ENCODE peak calls at places on chromosomes 13 and 19, in four cellular contexts. N, Y, M and L are unnamed samples.

GRCh38 chr13:85590231-85590931 is 208.8 kb downstream of the SLITRK6 start:
- DNase-seq in N (no peak), Y (peak; percentile 32), M (no peak), L (no peak)

GRCh38 chr19:1094978-1095701 is at the start of gene POLR2E:
- DNase-seq in N (peak; percentile 92), Y (peak; percentile 91), M (peak; percentile 99), L (peak; percentile 79)

GRCh38 chr13:84896128-84896527 is 903.1 kb downstream of the SLITRK6 start:
- DNase-seq in N (peak; percentile 6), Y (peak; percentile 31), M (peak; percentile 77), L (peak; percentile 20)

GRCh38 chr13:33108620-33109019 is 92.4 kb downstream of the KL start:
- DNase-seq in N (no peak), Y (no peak), M (no peak), L (no peak)

GRCh38 chr19:48367855-48368254 is 3.7 kb downstream of the SYNGR4 start:
- DNase-seq in N (no peak), Y (no peak), M (no peak), L (no peak)

GRCh38 chr19:48837586-48838191 is 1.4 kb upstream of the HSD17B14 start:
- DNase-seq in N (no peak), Y (no peak), M (no peak), L (no peak)

GRCh38 chr13:99191900-99192399 is 8.7 kb upstream of the UBAC2 start:
- DNase-seq in N (no peak), Y (no peak), M (no peak), L (no peak)

GRCh38 chr13:32594339-32594738 is 8.1 kb downstream of the PDS5B start:
- DNase-seq in N (no peak), Y (no peak), M (peak; percentile 24), L (no peak)

GRCh38 chr13:33494596-33495214 is 209.2 kb upstream of the STARD13 start:
- DNase-seq in N (no peak), Y (peak; percentile 88), M (peak; percentile 96), L (no peak)

GRCh38 chr13:76663941-76664340 is 222.3 kb downstream of the KCTD12 start:
- DNase-seq in N (no peak), Y (no peak), M (no peak), L (no peak)

GRCh38 chr19:44745386-44745831 is 3.1 kb upstream of the BCL3 start:
- DNase-seq in N (peak; percentile 52), Y (no peak), M (peak; percentile 74), L (no peak)

GRCh38 chr19:10184636-10185035 is 10.1 kb downstream of the DNMT1 start:
- DNase-seq in N (no peak), Y (no peak), M (no peak), L (no peak)

GRCh38 chr13:30652746-30653145 is 35.0 kb downstream of the USPL1 start:
- DNase-seq in N (no peak), Y (no peak), M (peak; percentile 50), L (no peak)

GRCh38 chr13:27424246-27425150 is at the start of gene GTF3A:
- DNase-seq in N (peak; percentile 83), Y (peak; percentile 32), M (peak; percentile 91), L (no peak)

GRCh38 chr19:38512277-38512676 is 78.8 kb downstream of the RYR1 start:
- DNase-seq in N (no peak), Y (no peak), M (no peak), L (no peak)

GRCh38 chr19:11160119-11160768 is 4.7 kb upstream of the SPC24 start:
- DNase-seq in N (no peak), Y (no peak), M (no peak), L (no peak)

GRCh38 chr19:8041553-8041952 is 11.0 kb upstream of the CCL25 start:
- DNase-seq in N (no peak), Y (no peak), M (no peak), L (no peak)

GRCh38 chr19:17448190-17448967 is at the start of gene TMEM221:
- DNase-seq in N (peak; percentile 65), Y (no peak), M (peak; percentile 60), L (no peak)

GRCh38 chr19:48872884-48873475 is 759 bp downstream of the PPP1R15A start:
- DNase-seq in N (peak; percentile 91), Y (peak; percentile 91), M (peak; percentile 96), L (no peak)

DNA sequence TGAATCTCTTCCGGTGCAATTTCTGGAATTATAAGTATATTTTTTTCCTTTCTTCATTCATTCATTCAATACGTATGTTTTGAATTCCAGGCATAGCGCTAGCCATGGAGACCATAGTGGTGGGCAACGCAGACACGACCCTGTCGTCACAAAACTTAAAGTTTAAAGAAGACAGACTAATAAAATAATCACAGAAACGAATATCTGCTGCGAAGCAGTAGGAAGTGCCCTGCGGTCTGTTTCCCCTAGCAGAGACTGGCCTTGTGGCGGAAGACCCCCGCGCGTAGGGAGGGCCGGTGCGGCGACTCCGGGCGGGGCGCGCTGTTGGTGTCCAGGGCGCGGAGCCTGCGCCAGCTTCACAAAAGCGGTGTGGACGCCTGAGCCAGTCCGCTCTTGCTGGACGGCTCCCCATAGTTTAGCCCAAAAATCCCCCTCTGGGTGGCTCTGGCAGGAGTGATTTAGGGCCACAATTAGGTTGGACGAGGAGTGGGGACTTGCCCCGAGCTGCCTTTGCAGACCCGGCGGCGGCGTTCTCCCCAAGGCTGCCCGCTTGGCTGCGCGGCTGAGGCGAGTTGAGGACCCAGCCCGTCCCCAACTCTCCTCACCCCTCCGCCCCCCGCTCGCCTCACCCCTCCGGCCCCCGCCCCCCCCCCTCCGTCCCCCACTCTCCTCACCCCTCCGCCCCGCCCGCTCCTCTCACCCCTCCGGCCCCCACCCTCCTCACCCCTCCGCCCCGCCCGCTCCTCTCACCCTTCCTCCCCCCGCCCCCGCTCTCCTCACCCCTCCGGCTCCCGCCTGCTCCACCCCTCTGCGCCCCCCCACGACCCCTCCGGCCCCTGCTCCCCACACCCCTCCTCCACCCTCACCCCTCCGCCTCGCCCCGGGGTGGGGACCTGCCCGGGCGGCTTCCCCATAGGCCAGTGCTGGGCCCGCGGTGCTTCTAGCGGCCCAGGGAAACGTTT is 14.2 kb upstream of the LATS2 start:
- DNase-seq in N (peak; percentile 29), Y (no peak), M (no peak), L (no peak)
- TF ChIP-seq CTCF in N (no peak), Y (no peak), M (no peak), L (no peak)

DNA sequence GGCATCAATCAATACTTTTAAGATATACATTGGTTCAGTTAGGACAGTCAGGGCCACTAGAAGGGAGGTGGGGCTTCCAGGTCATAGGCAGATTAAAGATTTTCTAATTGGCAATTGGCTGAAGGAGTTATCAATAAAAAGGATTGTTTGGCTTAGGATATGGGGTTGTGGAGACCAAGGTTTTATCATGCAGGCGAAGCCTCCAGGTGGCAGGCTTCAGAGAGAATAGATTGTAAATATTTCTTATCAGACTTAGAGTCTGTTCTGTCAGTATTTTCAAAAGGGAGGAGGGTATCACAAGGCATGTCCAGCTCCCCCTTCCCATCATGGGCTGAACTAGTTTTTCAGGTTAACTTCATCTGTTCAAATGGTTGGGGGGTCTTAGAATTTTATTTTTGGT is 77.4 kb upstream of the FARP1 start:
- DNase-seq in N (no peak), Y (no peak), M (no peak), L (no peak)
- TF ChIP-seq CTCF in N (no peak), Y (no peak), M (peak; percentile 13), L (no peak)

GRCh38 chr19:3849092-3849491 is 19.7 kb downstream of the ZFR2 start:
- DNase-seq in N (peak; percentile 78), Y (no peak), M (peak; percentile 38), L (no peak)
- TF ChIP-seq CTCF in N (peak; percentile 33), Y (peak; percentile 32), M (peak; percentile 62), L (peak; percentile 77)

GRCh38 chr19:35329323-35329722 is 336 bp downstream of the CD22 start:
- DNase-seq in N (no peak), Y (no peak), M (no peak), L (no peak)

GRCh38 chr19:35330475-35330874 is 1.5 kb downstream of the CD22 start:
- DNase-seq in N (no peak), Y (no peak), M (no peak), L (no peak)

GRCh38 chr19:35328851-35329285 is at the start of gene CD22:
- DNase-seq in N (no peak), Y (no peak), M (no peak), L (no peak)

GRCh38 chr19:35331551-35332214 is 2.7 kb downstream of the CD22 start:
- DNase-seq in N (no peak), Y (no peak), M (no peak), L (no peak)

GRCh38 chr19:35327642-35328041 is 1.3 kb upstream of the CD22 start:
- DNase-seq in N (no peak), Y (no peak), M (no peak), L (no peak)
- TF ChIP-seq CTCF in N (peak; percentile 41), Y (peak; percentile 41), M (peak; percentile 28), L (no peak)

GRCh38 chr13:106887686-106888085 is 319.7 kb upstream of the ARGLU1 start:
- DNase-seq in N (no peak), Y (no peak), M (no peak), L (no peak)
- TF ChIP-seq CTCF in N (no peak), Y (no peak), M (no peak), L (no peak)

DNA sequence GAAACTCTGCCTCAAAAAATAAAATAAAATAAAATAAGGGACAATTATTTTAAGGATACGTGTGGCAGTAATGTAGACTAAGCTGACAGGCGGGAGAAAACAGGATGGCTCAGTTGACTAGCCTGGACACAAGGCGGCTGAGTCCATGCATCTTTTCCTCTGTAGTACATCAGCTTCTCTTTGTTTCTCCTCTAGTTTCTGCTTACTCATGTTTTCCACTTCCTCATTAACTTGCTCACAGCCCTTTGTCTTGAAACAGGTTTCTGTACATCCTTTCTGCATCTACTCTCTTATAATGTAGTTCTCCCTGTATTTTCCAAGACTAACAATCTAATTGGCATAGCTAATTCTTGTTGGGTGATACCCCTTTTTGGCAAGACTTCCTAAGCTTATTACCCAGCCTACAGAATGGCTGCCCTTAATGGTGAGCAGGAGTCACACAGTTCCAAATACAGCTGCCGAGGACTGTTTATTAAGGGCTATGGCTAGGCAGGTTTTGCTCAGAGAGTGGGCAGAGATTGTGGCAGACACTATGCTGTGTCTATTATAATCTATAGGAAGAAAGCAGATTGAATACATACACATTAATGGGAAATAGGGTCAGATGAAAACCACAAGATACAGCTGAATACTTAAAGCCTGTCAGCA is 58.7 kb upstream of the KLF5 start:
- DNase-seq in N (no peak), Y (no peak), M (peak; percentile 38), L (no peak)
- TF ChIP-seq CTCF in N (no peak), Y (no peak), M (no peak), L (no peak)

DNA sequence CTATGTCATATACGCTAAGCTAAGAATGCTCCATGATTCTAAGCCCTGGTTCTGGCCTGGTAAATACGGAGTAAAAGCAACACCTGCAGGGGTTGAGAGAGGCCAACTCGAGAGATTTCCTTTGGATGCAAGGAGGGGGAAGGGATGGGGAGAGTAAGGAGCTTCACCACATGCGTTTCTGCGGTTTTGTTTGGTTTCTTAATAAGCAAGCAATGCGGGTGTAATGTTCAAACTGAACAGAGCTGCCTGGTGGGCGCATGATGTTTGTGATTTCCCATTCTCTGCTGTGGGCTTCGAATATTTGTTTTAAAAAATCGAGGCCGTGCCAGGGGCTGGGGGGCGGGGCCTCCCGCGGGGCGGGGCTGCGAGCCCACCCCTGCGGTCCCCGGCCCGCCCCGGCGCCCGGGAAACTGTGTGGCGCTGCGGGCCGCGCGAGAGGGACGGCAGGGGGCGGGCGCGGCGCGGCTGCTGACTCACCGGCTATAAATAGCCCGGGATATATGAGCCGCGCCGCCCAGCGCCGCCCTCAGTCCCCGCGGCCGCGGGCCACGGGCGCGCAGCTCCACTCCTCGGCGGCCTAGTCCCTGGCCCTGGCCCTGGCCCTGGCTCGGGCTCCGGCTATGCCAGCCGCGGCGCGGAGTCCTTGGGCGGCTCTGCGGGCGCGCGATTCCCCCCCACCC is 5.1 kb downstream of the BBC3 start:
- DNase-seq in N (peak; percentile 92), Y (no peak), M (peak; percentile 94), L (no peak)
- TF ChIP-seq CTCF in N (peak; percentile 64), Y (no peak), M (no peak), L (no peak)